ENCODE peak calls at places on chromosomes 4 and X, in eight cellular contexts. One of them, this sample, is unnamed.
A peak's percentile ranks its signal among the peaks of the same experiment; 100 is the strongest.

GRCh38 chr4:122759639-122760310 is 27.3 kb downstream of the BBS12 start:
- DNase-seq in COR-L47: no peak
- DNase-seq in IMR-90: peak; percentile 46
- DNase-seq in C1 segment of cervical spinal cord: no peak
- DNase-seq in nephron progenitor cell: no peak
- DNase-seq in ELF-1: no peak
- DNase-seq in activated CD4-positive, CD25-positive, alpha-beta regulatory T cell treated with anti-CD3 and anti-CD28 coated beads, Interleukin-2, amount 50 U/mL, for 16 hours: no peak
- DNase-seq in germinal center: no peak
- DNase-seq in this sample: peak; percentile 19

GRCh38 chrX:39758791-39759525 is 338.8 kb downstream of the BCOR start:
- DNase-seq in ELF-1: no peak
- DNase-seq in COR-L47: peak; percentile 47
- DNase-seq in germinal center: no peak
- DNase-seq in nephron progenitor cell: no peak
- DNase-seq in IMR-90: no peak
- DNase-seq in C1 segment of cervical spinal cord: no peak
- DNase-seq in activated CD4-positive, CD25-positive, alpha-beta regulatory T cell treated with anti-CD3 and anti-CD28 coated beads, Interleukin-2, amount 50 U/mL, for 16 hours: no peak
- DNase-seq in this sample: no peak

GRCh38 chr4:72352746-72353145 is 216.3 kb downstream of the ADAMTS3 start:
- DNase-seq in activated CD4-positive, CD25-positive, alpha-beta regulatory T cell treated with anti-CD3 and anti-CD28 coated beads, Interleukin-2, amount 50 U/mL, for 16 hours: no peak
- DNase-seq in nephron progenitor cell: no peak
- DNase-seq in ELF-1: no peak
- DNase-seq in germinal center: no peak
- DNase-seq in IMR-90: no peak
- DNase-seq in COR-L47: peak; percentile 13
- DNase-seq in C1 segment of cervical spinal cord: no peak
- DNase-seq in this sample: no peak

GRCh38 chr4:108210989-108211725 is 42.4 kb upstream of the LEF1 start:
- DNase-seq in nephron progenitor cell: no peak
- DNase-seq in COR-L47: peak; percentile 43
- DNase-seq in activated CD4-positive, CD25-positive, alpha-beta regulatory T cell treated with anti-CD3 and anti-CD28 coated beads, Interleukin-2, amount 50 U/mL, for 16 hours: no peak
- DNase-seq in C1 segment of cervical spinal cord: no peak
- DNase-seq in ELF-1: no peak
- DNase-seq in germinal center: no peak
- DNase-seq in IMR-90: peak; percentile 7
- DNase-seq in this sample: peak; percentile 90

GRCh38 chrX:8504451-8504850 is 39.8 kb downstream of the VCX3B start:
- DNase-seq in activated CD4-positive, CD25-positive, alpha-beta regulatory T cell treated with anti-CD3 and anti-CD28 coated beads, Interleukin-2, amount 50 U/mL, for 16 hours: no peak
- DNase-seq in IMR-90: peak; percentile 13
- DNase-seq in nephron progenitor cell: no peak
- DNase-seq in C1 segment of cervical spinal cord: no peak
- DNase-seq in germinal center: no peak
- DNase-seq in COR-L47: no peak
- DNase-seq in ELF-1: no peak
- DNase-seq in this sample: no peak

GRCh38 chrX:133415276-133416105 is at the start of gene GPC4:
- DNase-seq in nephron progenitor cell: peak; percentile 83
- DNase-seq in C1 segment of cervical spinal cord: peak; percentile 40
- DNase-seq in IMR-90: no peak
- DNase-seq in COR-L47: no peak
- DNase-seq in activated CD4-positive, CD25-positive, alpha-beta regulatory T cell treated with anti-CD3 and anti-CD28 coated beads, Interleukin-2, amount 50 U/mL, for 16 hours: no peak
- DNase-seq in germinal center: peak; percentile 10
- DNase-seq in ELF-1: peak; percentile 84
- DNase-seq in this sample: peak; percentile 20

GRCh38 chrX:102155806-102156179 is at the start of gene BEX5:
- DNase-seq in ELF-1: peak; percentile 73
- DNase-seq in IMR-90: no peak
- DNase-seq in C1 segment of cervical spinal cord: peak; percentile 30
- DNase-seq in germinal center: peak; percentile 23
- DNase-seq in COR-L47: peak; percentile 38
- DNase-seq in nephron progenitor cell: peak; percentile 65
- DNase-seq in activated CD4-positive, CD25-positive, alpha-beta regulatory T cell treated with anti-CD3 and anti-CD28 coated beads, Interleukin-2, amount 50 U/mL, for 16 hours: peak; percentile 10
- DNase-seq in this sample: peak; percentile 38

GRCh38 chr4:33111106-33111505 is 2390.9 kb downstream of the PCDH7 start:
- DNase-seq in activated CD4-positive, CD25-positive, alpha-beta regulatory T cell treated with anti-CD3 and anti-CD28 coated beads, Interleukin-2, amount 50 U/mL, for 16 hours: no peak
- DNase-seq in germinal center: no peak
- DNase-seq in IMR-90: no peak
- DNase-seq in ELF-1: no peak
- DNase-seq in C1 segment of cervical spinal cord: no peak
- DNase-seq in COR-L47: no peak
- DNase-seq in nephron progenitor cell: no peak
- DNase-seq in this sample: no peak

GRCh38 chr4:71713611-71714203 is 70.2 kb downstream of the GC start:
- DNase-seq in activated CD4-positive, CD25-positive, alpha-beta regulatory T cell treated with anti-CD3 and anti-CD28 coated beads, Interleukin-2, amount 50 U/mL, for 16 hours: no peak
- DNase-seq in IMR-90: peak; percentile 77
- DNase-seq in germinal center: no peak
- DNase-seq in ELF-1: no peak
- DNase-seq in nephron progenitor cell: no peak
- DNase-seq in COR-L47: peak; percentile 54
- DNase-seq in C1 segment of cervical spinal cord: no peak
- DNase-seq in this sample: peak; percentile 17

This sample was measured in NCI-H69.